ENCODE peak calls at places on chromosomes 11 and 22, in four cellular contexts. B, X, W and C are unnamed samples.

GRCh38 chr11:34641981-34642380 is 21.1 kb downstream of the EHF start:
- DNase-seq in B (no peak), X (no peak), W (no peak), C (no peak)

GRCh38 chr22:22228921-22229320 is 15.7 kb upstream of the VPREB1 start:
- DNase-seq in B (no peak), X (no peak), W (no peak), C (no peak)

GRCh38 chr11:65911682-65912568 is 6.9 kb downstream of the C11orf68 start:
- DNase-seq in B (peak), X (no peak), W (no peak), C (peak)

GRCh38 chr11:90874281-90874680 is 651.4 kb upstream of the CHORDC1 start:
- DNase-seq in B (no peak), X (no peak), W (no peak), C (no peak)

GRCh38 chr22:26756675-26757293 is 99.4 kb downstream of the MIAT start:
- DNase-seq in B (peak), X (no peak), W (no peak), C (peak)

GRCh38 chr11:126186031-126186698 is 25.3 kb downstream of the RPUSD4 start:
- DNase-seq in B (no peak), X (no peak), W (no peak), C (no peak)

GRCh38 chr11:128716231-128716630 is 22.4 kb downstream of the FLI1 start:
- DNase-seq in B (no peak), X (no peak), W (no peak), C (no peak)

GRCh38 chr11:118258410-118258809 is 5.7 kb downstream of the MPZL2 start:
- DNase-seq in B (no peak), X (no peak), W (no peak), C (no peak)

GRCh38 chr11:69414773-69415187 is 66.7 kb upstream of the LINC01488 start:
- DNase-seq in B (no peak), X (no peak), W (no peak), C (no peak)

DNA sequence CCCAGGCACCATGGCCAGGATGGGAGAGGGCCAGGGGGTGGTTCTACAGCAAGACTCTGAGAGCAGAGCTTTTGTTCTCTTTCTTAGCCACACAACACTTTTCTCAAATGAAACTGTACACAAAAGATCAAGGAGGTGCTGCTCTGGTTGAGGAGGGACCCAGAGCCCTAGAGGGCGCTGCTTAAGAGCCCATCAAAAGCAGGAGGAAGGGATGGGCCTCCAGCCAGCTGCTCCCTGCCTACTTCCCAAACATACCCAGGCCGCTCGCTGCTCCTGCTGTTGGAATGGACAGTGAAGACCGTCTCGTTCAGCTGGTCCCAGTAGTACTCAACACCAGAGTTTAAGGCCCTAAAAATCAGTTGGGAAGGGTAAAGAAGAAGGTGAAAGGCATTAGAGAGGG is 18.4 kb upstream of the CHRM4 start:
- DNase-seq in B (no peak), X (no peak), W (no peak), C (peak)
- TF ChIP-seq CBFB in B (no peak), X (no peak), W (no peak), C (no peak)

GRCh38 chr11:63598556-63598955 is 15.7 kb downstream of the PLAAT3 start:
- DNase-seq in B (no peak), X (no peak), W (no peak), C (no peak)

GRCh38 chr11:63590024-63590788 is 24.0 kb downstream of the PLAAT3 start:
- DNase-seq in B (no peak), X (no peak), W (no peak), C (no peak)

GRCh38 chr11:63595296-63595695 is 18.9 kb downstream of the PLAAT3 start:
- DNase-seq in B (no peak), X (no peak), W (no peak), C (no peak)

GRCh38 chr11:63589000-63589399 is 25.2 kb downstream of the PLAAT3 start:
- DNase-seq in B (no peak), X (no peak), W (no peak), C (no peak)

GRCh38 chr11:63592975-63593395 is 21.2 kb downstream of the PLAAT3 start:
- DNase-seq in B (peak), X (no peak), W (no peak), C (peak)
- TF ChIP-seq CBFB in B (no peak), X (no peak), W (no peak), C (no peak)

GRCh38 chr11:100929377-100929776 is 200.2 kb downstream of the PGR start:
- DNase-seq in B (no peak), X (no peak), W (no peak), C (no peak)

GRCh38 chr11:100930185-100930778 is 199.3 kb downstream of the PGR start:
- DNase-seq in B (peak), X (no peak), W (peak), C (no peak)

GRCh38 chr11:100925935-100926334 is 203.7 kb downstream of the PGR start:
- DNase-seq in B (no peak), X (peak), W (no peak), C (no peak)

GRCh38 chr11:100928426-100928825 is 201.2 kb downstream of the PGR start:
- DNase-seq in B (no peak), X (no peak), W (no peak), C (no peak)

DNA sequence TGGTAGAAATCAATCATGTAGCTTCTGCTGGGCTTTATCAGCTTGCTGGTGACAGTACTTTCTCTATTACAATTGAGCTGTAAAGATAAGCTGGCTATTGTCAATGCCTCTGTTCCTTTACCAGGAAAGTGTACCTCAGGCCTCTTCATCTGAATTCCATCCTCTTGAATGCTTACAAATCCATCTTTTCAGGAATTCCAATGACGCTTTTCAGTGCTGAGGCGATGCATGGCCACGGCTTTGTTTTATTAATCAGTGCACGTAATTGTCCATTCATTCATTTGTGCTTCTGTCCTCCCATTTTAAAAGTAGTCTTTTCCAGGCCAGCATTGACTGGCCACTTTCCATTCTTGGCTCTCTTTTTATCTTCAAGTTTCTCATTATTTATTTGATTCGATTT is 202.0 kb downstream of the PGR start:
- DNase-seq in B (no peak), X (no peak), W (no peak), C (no peak)
- TF ChIP-seq CBFB in B (no peak), X (no peak), W (no peak), C (no peak)

GRCh38 chr22:38418589-38418988 is 36.4 kb downstream of the KCNJ4 start:
- DNase-seq in B (no peak), X (no peak), W (no peak), C (no peak)
- TF ChIP-seq CBFB in B (no peak), X (no peak), W (no peak), C (no peak)